ENCODE peak calls at places on chromosomes 1 and 21, in eight cellular contexts. I is RWPE1; L is left cardiac atrium; N is activated CD8-positive, alpha-beta memory T cell treated with anti-CD3 and anti-CD28 coated beads for 24 hours; D is heart left ventricle; P is HT-29; O is mucosa of descending colon; J is activated CD4-positive, alpha-beta T cell treated with anti-CD3 and anti-CD28 coated beads for 36 hours. R is an unnamed sample.

GRCh38 chr1:180188103-180188506 is 33.4 kb downstream of the QSOX1 start:
- DNase-seq in I (peak; percentile 57), L (no peak), N (no peak), D (peak; percentile 34), P (peak; percentile 90), O (peak; percentile 70), J (peak; percentile 39), R (no peak)

GRCh38 chr1:58785424-58786058 is 1.7 kb upstream of the JUN start:
- DNase-seq in I (peak; percentile 81), L (peak; percentile 57), N (peak; percentile 77), D (peak; percentile 59), P (peak; percentile 88), O (peak; percentile 65), J (peak; percentile 42), R (no peak)

GRCh38 chr1:225423518-225423855 is 4.4 kb downstream of the LBR start:
- DNase-seq in I (no peak), L (no peak), N (no peak), D (no peak), P (no peak), O (no peak), J (no peak), R (no peak)

GRCh38 chr1:210775289-210775688 is 358.7 kb downstream of the KCNH1 start:
- DNase-seq in I (no peak), L (no peak), N (no peak), D (no peak), P (no peak), O (no peak), J (no peak), R (no peak)

GRCh38 chr1:57321776-57322175 is 102.1 kb downstream of the DAB1 start:
- DNase-seq in I (no peak), L (no peak), N (no peak), D (no peak), P (no peak), O (no peak), J (no peak), R (no peak)

GRCh38 chr21:42025392-42026071 is 15.4 kb upstream of the ZBTB21 start:
- DNase-seq in I (no peak), L (no peak), N (no peak), D (no peak), P (no peak), O (no peak), J (no peak), R (no peak)

GRCh38 chr1:201361652-201362504 is 15.6 kb downstream of the TNNT2 start:
- DNase-seq in I (peak; percentile 95), L (peak; percentile 43), N (peak; percentile 65), D (no peak), P (peak; percentile 54), O (peak; percentile 47), J (peak; percentile 62), R (no peak)

GRCh38 chr1:200072636-200073285 is 45.3 kb downstream of the NR5A2 start:
- DNase-seq in I (no peak), L (no peak), N (no peak), D (no peak), P (no peak), O (no peak), J (no peak), R (no peak)

GRCh38 chr1:198934901-198935301 is 296.1 kb downstream of the PTPRC start:
- DNase-seq in I (peak; percentile 30), L (no peak), N (peak; percentile 66), D (no peak), P (no peak), O (peak; percentile 28), J (peak; percentile 74), R (no peak)

GRCh38 chr1:32474954-32475353 is 10.1 kb downstream of the ZBTB8B start:
- DNase-seq in I (no peak), L (no peak), N (no peak), D (no peak), P (no peak), O (no peak), J (no peak), R (no peak)

GRCh38 chr21:33314096-33314495 is 10.7 kb upstream of the IFNAR1 start:
- DNase-seq in I (no peak), L (no peak), N (no peak), D (no peak), P (no peak), O (no peak), J (no peak), R (no peak)

GRCh38 chr1:175757381-175758015 is 14.1 kb upstream of the TNR start:
- DNase-seq in I (peak; percentile 49), L (peak; percentile 25), N (no peak), D (no peak), P (peak; percentile 57), O (peak; percentile 24), J (peak; percentile 61), R (no peak)

GRCh38 chr1:223363057-223363855 is 720 bp downstream of the SUSD4 start:
- DNase-seq in I (no peak), L (peak; percentile 49), N (peak; percentile 67), D (peak; percentile 48), P (no peak), O (peak; percentile 3), J (peak; percentile 59), R (no peak)

GRCh38 chr1:116379674-116380498 is 6.8 kb downstream of the ATP1A1 start:
- DNase-seq in I (no peak), L (no peak), N (no peak), D (no peak), P (peak; percentile 7), O (peak; percentile 46), J (no peak), R (no peak)

GRCh38 chr1:174534789-174535188 is 87.0 kb downstream of the GPR52 start:
- DNase-seq in I (peak; percentile 9), L (no peak), N (no peak), D (no peak), P (no peak), O (no peak), J (no peak), R (no peak)

GRCh38 chr1:55211456-55211855 is 3.7 kb downstream of the USP24 start:
- DNase-seq in I (no peak), L (no peak), N (no peak), D (no peak), P (no peak), O (no peak), J (no peak), R (no peak)

GRCh38 chr1:201376464-201377374 is 761 bp downstream of the TNNT2 start:
- DNase-seq in I (peak; percentile 88), L (no peak), N (no peak), D (no peak), P (peak; percentile 75), O (peak; percentile 54), J (peak; percentile 47), R (no peak)